ENCODE peak calls at places on chromosomes 12 and 14, in seven cellular contexts. Z, L, E, T, Y, P and B are unnamed samples.

GRCh38 chr12:59787610-59788009 is 191.8 kb downstream of the SLC16A7 start:
- DNase-seq in P (no peak), Z (no peak), E (no peak), L (no peak), Y (no peak), T (no peak), B (no peak)

GRCh38 chr14:76929927-76930326 is 98.6 kb downstream of the IRF2BPL start:
- DNase-seq in Y (no peak), L (no peak), Z (peak; percentile 44), T (peak; percentile 44), P (no peak), E (no peak), B (no peak)

GRCh38 chr12:51076235-51076930 is 7.0 kb downstream of the CSRNP2 start:
- DNase-seq in Y (peak; percentile 88), P (no peak), E (no peak), T (no peak), Z (no peak), L (no peak), B (no peak)

GRCh38 chr14:61145258-61145902 is 135.8 kb downstream of the TMEM30B start:
- DNase-seq in Y (peak; percentile 87), Z (no peak), L (peak; percentile 97), T (no peak), E (no peak), P (no peak), B (no peak)

GRCh38 chr14:94474581-94475031 is 1.4 kb downstream of the SERPINA9 start:
- DNase-seq in E (no peak), P (no peak), L (no peak), Y (peak; percentile 41), T (no peak), Z (no peak), B (no peak)

GRCh38 chr12:110266980-110267620 is 13.9 kb upstream of the ATP2A2 start:
- DNase-seq in E (peak; percentile 49), L (peak; percentile 75), P (no peak), T (no peak), Y (peak; percentile 97), Z (no peak), B (peak; percentile 64)

GRCh38 chr14:95458459-95458858 is 58.0 kb downstream of the SYNE3 start:
- DNase-seq in E (no peak), L (no peak), T (no peak), P (no peak), Z (no peak), Y (no peak), B (no peak)

GRCh38 chr14:22471545-22472121 is 117.4 kb downstream of the DAD1 start:
- DNase-seq in Y (peak; percentile 39), Z (no peak), T (no peak), P (no peak), E (peak; percentile 33), L (no peak), B (peak; percentile 80)

GRCh38 chr12:54993181-54993835 is 8.7 kb upstream of the TESPA1 start:
- DNase-seq in T (peak; percentile 63), P (peak; percentile 15), E (peak; percentile 83), Z (peak; percentile 64), L (peak; percentile 37), Y (peak; percentile 54), B (peak; percentile 81)

GRCh38 chr14:101399737-101400517 is 161.4 kb upstream of the DIO3 start:
- DNase-seq in L (no peak), P (no peak), Z (no peak), E (no peak), T (no peak), Y (no peak), B (no peak)

GRCh38 chr14:71142375-71143038 is 235.2 kb downstream of the PCNX1 start:
- DNase-seq in T (peak; percentile 30), P (no peak), L (no peak), Y (peak; percentile 83), Z (peak; percentile 36), E (no peak), B (no peak)

GRCh38 chr14:65936342-65936741 is 523.8 kb downstream of the FUT8 start:
- DNase-seq in E (no peak), L (no peak), Y (no peak), Z (no peak), P (no peak), T (no peak), B (no peak)

GRCh38 chr14:59213368-59214315 is 25.2 kb downstream of the DAAM1 start:
- DNase-seq in E (no peak), T (no peak), P (no peak), Z (no peak), L (no peak), Y (no peak), B (no peak)

GRCh38 chr14:90971687-90972086 is 88.8 kb downstream of the RPS6KA5 start:
- DNase-seq in E (no peak), Y (no peak), Z (no peak), T (no peak), L (no peak), P (no peak), B (no peak)

GRCh38 chr12:93634416-93634815 is 42.8 kb upstream of the CRADD start:
- DNase-seq in Y (peak; percentile 86), Z (no peak), L (peak; percentile 55), T (no peak), E (no peak), P (no peak), B (no peak)